ENCODE peak calls at places on chromosomes 12 and 14, in eight cellular contexts. One of them, this sample, is unnamed.

GRCh38 chr12:117090388-117090787 is 8.8 kb downstream of the TESC start:
- DNase-seq in psoas muscle: no peak
- DNase-seq in NCI-H510A: no peak
- DNase-seq in kidney glomerular epithelial cell: no peak
- DNase-seq in upper lobe of right lung: no peak
- DNase-seq in aorta: no peak
- DNase-seq in hippocampal formation: no peak
- DNase-seq in H7: no peak
- DNase-seq in this sample: no peak

GRCh38 chr14:32608880-32609279 is 279.8 kb downstream of the AKAP6 start:
- DNase-seq in psoas muscle: no peak
- DNase-seq in NCI-H510A: no peak
- DNase-seq in kidney glomerular epithelial cell: peak
- DNase-seq in hippocampal formation: no peak
- DNase-seq in H7: no peak
- DNase-seq in aorta: no peak
- DNase-seq in upper lobe of right lung: no peak
- DNase-seq in this sample: no peak

GRCh38 chr14:44960146-44960545 is 1.6 kb downstream of the KLHL28 start:
- DNase-seq in aorta: no peak
- DNase-seq in upper lobe of right lung: no peak
- DNase-seq in hippocampal formation: no peak
- DNase-seq in kidney glomerular epithelial cell: no peak
- DNase-seq in NCI-H510A: no peak
- DNase-seq in psoas muscle: no peak
- DNase-seq in H7: no peak
- DNase-seq in this sample: no peak

GRCh38 chr14:90750701-90751100 is 65.5 kb downstream of the TTC7B start:
- DNase-seq in NCI-H510A: no peak
- DNase-seq in aorta: no peak
- DNase-seq in H7: no peak
- DNase-seq in kidney glomerular epithelial cell: no peak
- DNase-seq in upper lobe of right lung: no peak
- DNase-seq in hippocampal formation: no peak
- DNase-seq in psoas muscle: no peak
- DNase-seq in this sample: no peak

GRCh38 chr12:14655284-14655683 is 41.1 kb downstream of the GUCY2C start:
- DNase-seq in aorta: no peak
- DNase-seq in upper lobe of right lung: no peak
- DNase-seq in H7: peak
- DNase-seq in psoas muscle: no peak
- DNase-seq in NCI-H510A: no peak
- DNase-seq in kidney glomerular epithelial cell: no peak
- DNase-seq in hippocampal formation: no peak
- DNase-seq in this sample: no peak

GRCh38 chr14:90545966-90546751 is 149.3 kb downstream of the CALM1 start:
- DNase-seq in aorta: peak
- DNase-seq in hippocampal formation: peak
- DNase-seq in psoas muscle: peak
- DNase-seq in upper lobe of right lung: no peak
- DNase-seq in H7: peak
- DNase-seq in NCI-H510A: peak
- DNase-seq in kidney glomerular epithelial cell: no peak
- DNase-seq in this sample: no peak

GRCh38 chr12:54141534-54142475 is 47.0 kb downstream of the SMUG1 start:
- DNase-seq in NCI-H510A: no peak
- DNase-seq in kidney glomerular epithelial cell: peak
- DNase-seq in H7: no peak
- DNase-seq in aorta: peak
- DNase-seq in upper lobe of right lung: no peak
- DNase-seq in psoas muscle: no peak
- DNase-seq in hippocampal formation: no peak
- DNase-seq in this sample: no peak

GRCh38 chr14:59262717-59263469 is 74.4 kb downstream of the DAAM1 start:
- DNase-seq in psoas muscle: no peak
- DNase-seq in hippocampal formation: no peak
- DNase-seq in NCI-H510A: peak
- DNase-seq in aorta: no peak
- DNase-seq in kidney glomerular epithelial cell: no peak
- DNase-seq in upper lobe of right lung: no peak
- DNase-seq in H7: peak
- DNase-seq in this sample: no peak

GRCh38 chr14:28297559-28297958 is 469.0 kb upstream of the FOXG1 start:
- DNase-seq in hippocampal formation: no peak
- DNase-seq in psoas muscle: no peak
- DNase-seq in NCI-H510A: no peak
- DNase-seq in aorta: no peak
- DNase-seq in H7: no peak
- DNase-seq in kidney glomerular epithelial cell: no peak
- DNase-seq in upper lobe of right lung: no peak
- DNase-seq in this sample: no peak

GRCh38 chr12:72133497-72134055 is 138.6 kb upstream of the TRHDE start:
- DNase-seq in upper lobe of right lung: no peak
- DNase-seq in aorta: no peak
- DNase-seq in H7: peak
- DNase-seq in kidney glomerular epithelial cell: no peak
- DNase-seq in NCI-H510A: no peak
- DNase-seq in psoas muscle: no peak
- DNase-seq in hippocampal formation: no peak
- DNase-seq in this sample: no peak

GRCh38 chr14:65676361-65677014 is 264.0 kb downstream of the FUT8 start:
- DNase-seq in NCI-H510A: no peak
- DNase-seq in upper lobe of right lung: no peak
- DNase-seq in H7: no peak
- DNase-seq in hippocampal formation: no peak
- DNase-seq in kidney glomerular epithelial cell: no peak
- DNase-seq in aorta: no peak
- DNase-seq in psoas muscle: no peak
- DNase-seq in this sample: no peak

GRCh38 chr12:19140381-19141236 is 11.1 kb downstream of the PLEKHA5 start:
- DNase-seq in kidney glomerular epithelial cell: no peak
- DNase-seq in NCI-H510A: no peak
- DNase-seq in upper lobe of right lung: no peak
- DNase-seq in psoas muscle: no peak
- DNase-seq in aorta: no peak
- DNase-seq in hippocampal formation: no peak
- DNase-seq in H7: no peak
- DNase-seq in this sample: no peak

GRCh38 chr14:73232984-73233383 is 4.3 kb upstream of the PAPLN start:
- DNase-seq in psoas muscle: no peak
- DNase-seq in kidney glomerular epithelial cell: no peak
- DNase-seq in upper lobe of right lung: no peak
- DNase-seq in H7: no peak
- DNase-seq in NCI-H510A: no peak
- DNase-seq in hippocampal formation: no peak
- DNase-seq in aorta: peak
- DNase-seq in this sample: no peak

GRCh38 chr12:98424726-98425401 is 90.5 kb upstream of the TMPO start:
- DNase-seq in hippocampal formation: peak
- DNase-seq in upper lobe of right lung: no peak
- DNase-seq in psoas muscle: no peak
- DNase-seq in H7: peak
- DNase-seq in kidney glomerular epithelial cell: peak
- DNase-seq in NCI-H510A: no peak
- DNase-seq in aorta: peak
- DNase-seq in this sample: peak

GRCh38 chr14:64147126-64147790 is 146.9 kb downstream of the ESR2 start:
- DNase-seq in kidney glomerular epithelial cell: no peak
- DNase-seq in hippocampal formation: no peak
- DNase-seq in H7: no peak
- DNase-seq in upper lobe of right lung: no peak
- DNase-seq in psoas muscle: no peak
- DNase-seq in aorta: no peak
- DNase-seq in NCI-H510A: no peak
- DNase-seq in this sample: no peak

GRCh38 chr12:95820096-95820703 is 29.6 kb upstream of the NTN4 start:
- DNase-seq in upper lobe of right lung: no peak
- DNase-seq in H7: peak
- DNase-seq in psoas muscle: no peak
- DNase-seq in NCI-H510A: no peak
- DNase-seq in hippocampal formation: peak
- DNase-seq in aorta: no peak
- DNase-seq in kidney glomerular epithelial cell: peak
- DNase-seq in this sample: no peak

GRCh38 chr14:50237448-50237847 is 6.1 kb upstream of the SOS2 start:
- DNase-seq in kidney glomerular epithelial cell: no peak
- DNase-seq in H7: no peak
- DNase-seq in aorta: no peak
- DNase-seq in hippocampal formation: no peak
- DNase-seq in psoas muscle: no peak
- DNase-seq in NCI-H510A: no peak
- DNase-seq in upper lobe of right lung: no peak
- DNase-seq in this sample: no peak

GRCh38 chr14:51495319-51495718 is 156.4 kb upstream of the FRMD6 start:
- DNase-seq in kidney glomerular epithelial cell: no peak
- DNase-seq in aorta: no peak
- DNase-seq in hippocampal formation: no peak
- DNase-seq in upper lobe of right lung: no peak
- DNase-seq in psoas muscle: no peak
- DNase-seq in H7: no peak
- DNase-seq in NCI-H510A: no peak
- DNase-seq in this sample: no peak

GRCh38 chr14:29671034-29671433 is 256.6 kb downstream of the PRKD1 start:
- DNase-seq in aorta: no peak
- DNase-seq in kidney glomerular epithelial cell: no peak
- DNase-seq in NCI-H510A: no peak
- DNase-seq in psoas muscle: no peak
- DNase-seq in upper lobe of right lung: no peak
- DNase-seq in H7: no peak
- DNase-seq in hippocampal formation: no peak
- DNase-seq in this sample: no peak

GRCh38 chr14:28323951-28324741 is 442.4 kb upstream of the FOXG1 start:
- DNase-seq in H7: no peak
- DNase-seq in NCI-H510A: no peak
- DNase-seq in kidney glomerular epithelial cell: no peak
- DNase-seq in aorta: no peak
- DNase-seq in hippocampal formation: no peak
- DNase-seq in psoas muscle: no peak
- DNase-seq in upper lobe of right lung: no peak
- DNase-seq in this sample: no peak

GRCh38 chr14:101821528-101821927 is 60.0 kb downstream of the PPP2R5C start:
- DNase-seq in aorta: no peak
- DNase-seq in NCI-H510A: no peak
- DNase-seq in kidney glomerular epithelial cell: no peak
- DNase-seq in H7: no peak
- DNase-seq in hippocampal formation: no peak
- DNase-seq in upper lobe of right lung: no peak
- DNase-seq in psoas muscle: no peak
- DNase-seq in this sample: no peak

GRCh38 chr14:31203414-31203742 is 4.2 kb downstream of the HECTD1 start:
- DNase-seq in aorta: no peak
- DNase-seq in psoas muscle: no peak
- DNase-seq in hippocampal formation: no peak
- DNase-seq in kidney glomerular epithelial cell: no peak
- DNase-seq in H7: no peak
- DNase-seq in NCI-H510A: no peak
- DNase-seq in upper lobe of right lung: no peak
- DNase-seq in this sample: no peak

GRCh38 chr12:11154400-11154925 is 16.5 kb upstream of the SMIM10L1 start:
- DNase-seq in hippocampal formation: no peak
- DNase-seq in NCI-H510A: no peak
- DNase-seq in psoas muscle: no peak
- DNase-seq in upper lobe of right lung: no peak
- DNase-seq in aorta: no peak
- DNase-seq in kidney glomerular epithelial cell: no peak
- DNase-seq in H7: no peak
- DNase-seq in this sample: no peak

GRCh38 chr12:111446631-111447570 is 41.2 kb downstream of the SH2B3 start:
- DNase-seq in NCI-H510A: no peak
- DNase-seq in aorta: peak
- DNase-seq in upper lobe of right lung: no peak
- DNase-seq in H7: peak
- DNase-seq in psoas muscle: no peak
- DNase-seq in hippocampal formation: no peak
- DNase-seq in kidney glomerular epithelial cell: no peak
- DNase-seq in this sample: no peak

GRCh38 chr14:74349757-74350156 is 1.5 kb downstream of the VRTN start:
- DNase-seq in NCI-H510A: no peak
- DNase-seq in upper lobe of right lung: peak
- DNase-seq in hippocampal formation: no peak
- DNase-seq in aorta: no peak
- DNase-seq in psoas muscle: no peak
- DNase-seq in H7: peak
- DNase-seq in kidney glomerular epithelial cell: no peak
- DNase-seq in this sample: no peak

GRCh38 chr12:85043829-85044228 is 7.7 kb downstream of the LRRIQ1 start:
- DNase-seq in upper lobe of right lung: no peak
- DNase-seq in aorta: no peak
- DNase-seq in psoas muscle: no peak
- DNase-seq in H7: no peak
- DNase-seq in hippocampal formation: no peak
- DNase-seq in NCI-H510A: no peak
- DNase-seq in kidney glomerular epithelial cell: no peak
- DNase-seq in this sample: no peak

GRCh38 chr12:75977952-75978671 is 53.5 kb downstream of the PHLDA1 start:
- DNase-seq in upper lobe of right lung: no peak
- DNase-seq in psoas muscle: peak
- DNase-seq in kidney glomerular epithelial cell: peak
- DNase-seq in H7: no peak
- DNase-seq in hippocampal formation: no peak
- DNase-seq in NCI-H510A: no peak
- DNase-seq in aorta: no peak
- DNase-seq in this sample: peak

GRCh38 chr14:31164115-31164514 is 43.5 kb downstream of the HECTD1 start:
- DNase-seq in kidney glomerular epithelial cell: no peak
- DNase-seq in hippocampal formation: no peak
- DNase-seq in H7: no peak
- DNase-seq in aorta: no peak
- DNase-seq in NCI-H510A: no peak
- DNase-seq in upper lobe of right lung: no peak
- DNase-seq in psoas muscle: no peak
- DNase-seq in this sample: no peak

GRCh38 chr14:105857223-105857815 is 330.9 kb downstream of the TMEM121 start:
- DNase-seq in psoas muscle: no peak
- DNase-seq in aorta: peak
- DNase-seq in upper lobe of right lung: peak
- DNase-seq in NCI-H510A: no peak
- DNase-seq in kidney glomerular epithelial cell: no peak
- DNase-seq in H7: no peak
- DNase-seq in hippocampal formation: no peak
- DNase-seq in this sample: peak

GRCh38 chr12:115618105-115618504 is 659.4 kb downstream of the MED13L start:
- DNase-seq in aorta: no peak
- DNase-seq in hippocampal formation: no peak
- DNase-seq in NCI-H510A: no peak
- DNase-seq in H7: no peak
- DNase-seq in upper lobe of right lung: no peak
- DNase-seq in kidney glomerular epithelial cell: no peak
- DNase-seq in psoas muscle: no peak
- DNase-seq in this sample: no peak

GRCh38 chr12:30850684-30851083 is 75.9 kb upstream of the TSPAN11 start:
- DNase-seq in aorta: no peak
- DNase-seq in NCI-H510A: no peak
- DNase-seq in kidney glomerular epithelial cell: no peak
- DNase-seq in upper lobe of right lung: no peak
- DNase-seq in hippocampal formation: no peak
- DNase-seq in psoas muscle: no peak
- DNase-seq in H7: no peak
- DNase-seq in this sample: no peak

GRCh38 chr14:34359423-34360120 is 102.5 kb downstream of the SPTSSA start:
- DNase-seq in kidney glomerular epithelial cell: no peak
- DNase-seq in psoas muscle: no peak
- DNase-seq in NCI-H510A: no peak
- DNase-seq in aorta: no peak
- DNase-seq in hippocampal formation: no peak
- DNase-seq in H7: no peak
- DNase-seq in upper lobe of right lung: no peak
- DNase-seq in this sample: no peak

This sample was measured in RWPE2.